ENCODE peak calls at places on chromosome 14, in nine cellular contexts. G is A549; K is iPS-NIHi11; I is HTR-8/SVneo; W is HFF-Myc; M is AG08395; D is stimulated activated CD4-positive, alpha-beta T cell treated with anti-CD3 and anti-CD28 coated beads, Interleukin-2, amount 100 ng/mL, for 24 hours; P is fibroblast of the aortic adventitia; E is KG1. S is an unnamed sample.

GRCh38 chr14:90204516-90204915 is 51.8 kb upstream of the PSMC1 start:
- DNase-seq in G (no peak), K (no peak), I (no peak), W (no peak), M (no peak), D (no peak), P (no peak), E (no peak), S (no peak)

GRCh38 chr14:97224016-97224415 is 426.8 kb downstream of the VRK1 start:
- DNase-seq in G (no peak), K (no peak), I (no peak), W (no peak), M (no peak), D (no peak), P (no peak), E (no peak), S (no peak)

GRCh38 chr14:47392351-47392750 is 283.1 kb downstream of the MDGA2 start:
- DNase-seq in G (no peak), K (no peak), I (no peak), W (no peak), M (no peak), D (no peak), P (no peak), E (no peak), S (no peak)

GRCh38 chr14:104678346-104678745 is 11.1 kb upstream of the INF2 start:
- DNase-seq in G (no peak), K (no peak), I (no peak), W (no peak), M (no peak), D (no peak), P (peak), E (peak), S (peak)

GRCh38 chr14:28406181-28406580 is 360.4 kb upstream of the FOXG1 start:
- DNase-seq in G (no peak), K (no peak), I (no peak), W (no peak), M (no peak), D (no peak), P (peak), E (no peak), S (no peak)

GRCh38 chr14:104650057-104650980 is 39.1 kb upstream of the INF2 start:
- DNase-seq in G (peak), K (peak), I (peak), W (no peak), M (peak), D (peak), P (peak), E (peak), S (peak)

GRCh38 chr14:64209428-64210165 is 84.6 kb downstream of the ESR2 start:
- DNase-seq in G (no peak), K (no peak), I (no peak), W (no peak), M (peak), D (no peak), P (peak), E (no peak), S (peak)

GRCh38 chr14:33375781-33376180 is 437.1 kb downstream of the NPAS3 start:
- DNase-seq in G (no peak), K (no peak), I (no peak), W (no peak), M (no peak), D (no peak), P (peak), E (no peak), S (no peak)

GRCh38 chr14:63893701-63894458 is 41.1 kb downstream of the SYNE2 start:
- DNase-seq in G (no peak), K (no peak), I (peak), W (no peak), M (peak), D (no peak), P (peak), E (no peak), S (no peak)

GRCh38 chr14:88305923-88306322 is 17.1 kb downstream of the KCNK10 start:
- DNase-seq in G (no peak), K (no peak), I (no peak), W (no peak), M (no peak), D (no peak), P (no peak), E (no peak), S (no peak)

GRCh38 chr14:31559939-31560338 is 1.3 kb upstream of the NUBPL start:
- DNase-seq in G (no peak), K (no peak), I (no peak), W (no peak), M (no peak), D (no peak), P (no peak), E (no peak), S (no peak)

GRCh38 chr14:53462931-53463778 is 310.0 kb upstream of the DDHD1 start:
- DNase-seq in G (no peak), K (peak), I (no peak), W (no peak), M (no peak), D (no peak), P (no peak), E (no peak), S (no peak)

GRCh38 chr14:45089813-45090212 is 5.9 kb downstream of the PRPF39 start:
- DNase-seq in G (no peak), K (no peak), I (no peak), W (no peak), M (peak), D (no peak), P (no peak), E (no peak), S (no peak)

GRCh38 chr14:92440345-92441003 is 73.1 kb upstream of the RIN3 start:
- DNase-seq in G (no peak), K (no peak), I (no peak), W (no peak), M (no peak), D (no peak), P (no peak), E (no peak), S (no peak)

GRCh38 chr14:103854822-103855733 is 7.7 kb upstream of the PPP1R13B start:
- DNase-seq in G (no peak), K (peak), I (no peak), W (no peak), M (no peak), D (no peak), P (no peak), E (no peak), S (peak)

GRCh38 chr14:99853206-99853605 is 60.0 kb downstream of the EML1 start:
- DNase-seq in G (no peak), K (peak), I (no peak), W (no peak), M (peak), D (no peak), P (no peak), E (no peak), S (peak)

GRCh38 chr14:61540931-61541330 is 154.4 kb upstream of the HIF1A start:
- DNase-seq in G (no peak), K (no peak), I (no peak), W (no peak), M (no peak), D (no peak), P (no peak), E (no peak), S (no peak)

GRCh38 chr14:32913725-32914124 is 25.0 kb upstream of the NPAS3 start:
- DNase-seq in G (no peak), K (peak), I (no peak), W (no peak), M (no peak), D (no peak), P (no peak), E (no peak), S (peak)

GRCh38 chr14:60214415-60215126 is 34.5 kb upstream of the PPM1A start:
- DNase-seq in G (no peak), K (no peak), I (no peak), W (no peak), M (no peak), D (no peak), P (no peak), E (no peak), S (no peak)

GRCh38 chr14:22370084-22370847 is 218.8 kb downstream of the DAD1 start:
- DNase-seq in G (no peak), K (no peak), I (no peak), W (no peak), M (peak), D (no peak), P (peak), E (no peak), S (peak)

GRCh38 chr14:54488646-54489317 is at the start of gene GMFB:
- DNase-seq in G (peak), K (peak), I (peak), W (peak), M (peak), D (peak), P (peak), E (peak), S (peak)

GRCh38 chr14:20568393-20568792 is 7.5 kb upstream of the RNASE9 start:
- DNase-seq in G (no peak), K (no peak), I (no peak), W (no peak), M (no peak), D (no peak), P (no peak), E (no peak), S (no peak)

GRCh38 chr14:86790408-86791364 is 1202.3 kb downstream of the GALC start:
- DNase-seq in G (no peak), K (no peak), I (no peak), W (no peak), M (no peak), D (no peak), P (no peak), E (no peak), S (no peak)

GRCh38 chr14:72582582-72582981 is 311.3 kb downstream of the DPF3 start:
- DNase-seq in G (no peak), K (no peak), I (no peak), W (no peak), M (no peak), D (no peak), P (no peak), E (no peak), S (no peak)

GRCh38 chr14:57382283-57382682 is 8.1 kb upstream of the NAA30 start:
- DNase-seq in G (no peak), K (no peak), I (peak), W (peak), M (peak), D (no peak), P (peak), E (no peak), S (peak)

GRCh38 chr14:89504602-89505320 is 87.7 kb upstream of the FOXN3 start:
- DNase-seq in G (no peak), K (no peak), I (no peak), W (no peak), M (peak), D (no peak), P (peak), E (peak), S (peak)

GRCh38 chr14:103712633-103713247 is 2.5 kb downstream of the XRCC3 start:
- DNase-seq in G (no peak), K (no peak), I (no peak), W (no peak), M (no peak), D (no peak), P (no peak), E (no peak), S (no peak)

GRCh38 chr14:98008381-98009113 is 1211.4 kb downstream of the VRK1 start:
- DNase-seq in G (no peak), K (no peak), I (no peak), W (no peak), M (no peak), D (no peak), P (no peak), E (no peak), S (no peak)

GRCh38 chr14:85317491-85318021 is 212.4 kb upstream of the FLRT2 start:
- DNase-seq in G (no peak), K (no peak), I (no peak), W (no peak), M (peak), D (no peak), P (no peak), E (no peak), S (no peak)

GRCh38 chr14:68945585-68946289 is 33.4 kb downstream of the ACTN1 start:
- DNase-seq in G (no peak), K (no peak), I (no peak), W (no peak), M (no peak), D (no peak), P (no peak), E (no peak), S (peak)

GRCh38 chr14:71289536-71289935 is 382.3 kb downstream of the PCNX1 start:
- DNase-seq in G (no peak), K (no peak), I (no peak), W (no peak), M (no peak), D (no peak), P (no peak), E (no peak), S (no peak)

GRCh38 chr14:99809864-99810854 is 16.9 kb downstream of the EML1 start:
- DNase-seq in G (no peak), K (no peak), I (no peak), W (no peak), M (peak), D (no peak), P (no peak), E (no peak), S (no peak)

GRCh38 chr14:69610859-69611263 is 535 bp upstream of the SUSD6 start:
- DNase-seq in G (no peak), K (no peak), I (no peak), W (no peak), M (peak), D (no peak), P (no peak), E (no peak), S (no peak)

GRCh38 chr14:82385043-82385442 is 851.4 kb upstream of the SEL1L start:
- DNase-seq in G (no peak), K (no peak), I (no peak), W (no peak), M (no peak), D (no peak), P (no peak), E (no peak), S (no peak)

GRCh38 chr14:44966601-44967336 is 4.8 kb downstream of the TOGARAM1 start:
- DNase-seq in G (no peak), K (no peak), I (no peak), W (no peak), M (no peak), D (no peak), P (no peak), E (no peak), S (no peak)

GRCh38 chr14:71931492-71932228 is 569 bp upstream of the RGS6 start:
- DNase-seq in G (no peak), K (no peak), I (no peak), W (no peak), M (no peak), D (no peak), P (no peak), E (no peak), S (no peak)

GRCh38 chr14:80054020-80054419 is 157.3 kb downstream of the DIO2 start:
- DNase-seq in G (no peak), K (no peak), I (no peak), W (no peak), M (no peak), D (no peak), P (no peak), E (no peak), S (no peak)

GRCh38 chr14:103863245-103863644 is 15.9 kb upstream of the PPP1R13B start:
- DNase-seq in G (no peak), K (no peak), I (no peak), W (no peak), M (no peak), D (no peak), P (no peak), E (no peak), S (no peak)

S was measured in myocyte.